ENCODE peak calls at places on chromosome 11, in seven cellular contexts. G, N, L, O, E, Y and J are unnamed samples.

GRCh38 chr11:74468058-74468457 is 709 bp upstream of the KCNE3 start:
- DNase-seq in Y (no peak), E (no peak), N (no peak), O (no peak), G (peak; percentile 38), L (no peak), J (no peak)

GRCh38 chr11:92888701-92889100 is 80.8 kb upstream of the MTNR1B start:
- DNase-seq in G (no peak), Y (no peak), N (no peak), E (no peak), O (peak; percentile 4), L (no peak), J (no peak)

GRCh38 chr11:61054927-61055562 is 47.2 kb upstream of the CD5 start:
- DNase-seq in O (no peak), L (no peak), N (no peak), E (no peak), G (peak; percentile 23), Y (no peak), J (no peak)

GRCh38 chr11:120912504-120912903 is 111.4 kb upstream of the TBCEL start:
- DNase-seq in G (no peak), Y (no peak), L (peak; percentile 7), E (no peak), N (peak; percentile 58), O (no peak), J (peak; percentile 9)

GRCh38 chr11:28114116-28114515 is 5.9 kb downstream of the METTL15 start:
- DNase-seq in L (no peak), E (no peak), G (no peak), N (no peak), O (no peak), Y (no peak), J (no peak)

GRCh38 chr11:23727821-23728220 is 769.0 kb upstream of the LUZP2 start:
- DNase-seq in Y (peak; percentile 55), E (no peak), O (no peak), L (no peak), N (no peak), G (no peak), J (no peak)

GRCh38 chr11:64969209-64969608 is 2.7 kb downstream of the MAJIN start:
- DNase-seq in E (no peak), L (peak; percentile 27), N (peak; percentile 51), O (peak; percentile 61), Y (peak; percentile 82), G (no peak), J (peak; percentile 67)

GRCh38 chr11:77791301-77791700 is 29.2 kb downstream of the RSF1 start:
- DNase-seq in L (no peak), Y (no peak), G (no peak), E (no peak), N (no peak), O (no peak), J (no peak)

GRCh38 chr11:69878144-69878883 is 59.1 kb upstream of the FGF3 start:
- DNase-seq in Y (no peak), O (no peak), N (no peak), G (peak; percentile 44), L (no peak), E (peak; percentile 6), J (no peak)

GRCh38 chr11:118088531-118088930 is 1.8 kb upstream of the SMIM35 start:
- DNase-seq in O (no peak), L (peak; percentile 3), G (no peak), N (peak; percentile 28), E (peak; percentile 79), Y (no peak), J (no peak)

GRCh38 chr11:114596175-114596919 is 761 bp upstream of the NXPE4 start:
- DNase-seq in O (no peak), Y (no peak), L (no peak), N (no peak), G (no peak), E (peak; percentile 53), J (no peak)

GRCh38 chr11:113721462-113722066 is 15.5 kb upstream of the TMPRSS5 start:
- DNase-seq in L (no peak), E (no peak), Y (no peak), N (no peak), O (no peak), G (no peak), J (no peak)

GRCh38 chr11:66478823-66479740 is 1.2 kb upstream of the DPP3 start:
- DNase-seq in Y (no peak), O (peak; percentile 21), E (peak; percentile 74), L (peak; percentile 31), G (peak; percentile 69), N (peak; percentile 44), J (peak; percentile 14)

GRCh38 chr11:94473177-94473799 is 20.4 kb downstream of the MRE11 start:
- DNase-seq in N (no peak), G (no peak), O (no peak), Y (no peak), E (no peak), L (no peak), J (no peak)

GRCh38 chr11:17887779-17888178 is 125.1 kb downstream of the SERGEF start:
- DNase-seq in E (no peak), N (no peak), G (no peak), O (no peak), L (no peak), Y (no peak), J (no peak)

GRCh38 chr11:26158251-26158650 is 173.7 kb upstream of the ANO3 start:
- DNase-seq in G (no peak), N (no peak), Y (no peak), E (no peak), L (no peak), O (no peak), J (no peak)